ENCODE peak calls at places on chromosomes 1 and 21, in ten cellular contexts. W is GM04503; P is pulmonary artery endothelial cell; K is C1 segment of cervical spinal cord; U is CD4-positive, alpha-beta memory T cell; A is activated naive CD4-positive, alpha-beta T cell; S is adrenal gland; L is NCI-H2029 treated with DMSO at 0.1 percent for 48 hours; B is mesendoderm; Z is WTC11. I is an unnamed sample.
A peak's percentile ranks its signal among the peaks of the same experiment; 100 is the strongest.

GRCh38 chr1:6447818-6448748 is 17.9 kb downstream of the TNFRSF25 start:
- DNase-seq in L (peak; percentile 37), K (no peak), Z (peak; percentile 98), P (no peak), U (peak; percentile 80), W (no peak), B (peak; percentile 84), A (peak; percentile 33), S (no peak), I (peak; percentile 98)

GRCh38 chr21:42171091-42172053 is 47.6 kb upstream of the ABCG1 start:
- DNase-seq in U (no peak), K (peak; percentile 48), S (peak; percentile 74), W (no peak), Z (no peak), A (no peak), L (no peak), P (no peak), B (no peak), I (no peak)

GRCh38 chr21:45304161-45304830 is 16.6 kb upstream of the POFUT2 start:
- DNase-seq in K (no peak), B (no peak), U (no peak), W (no peak), A (no peak), S (no peak), L (no peak), P (no peak), Z (peak; percentile 7), I (no peak)

GRCh38 chr1:36006941-36007500 is 76.1 kb downstream of the AGO3 start:
- DNase-seq in P (no peak), Z (no peak), A (no peak), U (no peak), B (no peak), K (no peak), S (no peak), W (no peak), L (no peak), I (no peak)

GRCh38 chr21:45152265-45152746 is 77.9 kb downstream of the ADARB1 start:
- DNase-seq in K (peak; percentile 35), U (peak; percentile 69), Z (peak; percentile 46), P (no peak), L (no peak), S (peak; percentile 76), W (no peak), B (peak; percentile 71), A (peak; percentile 63), I (no peak)

GRCh38 chr1:77533660-77534295 is 148.7 kb downstream of the ZZZ3 start:
- DNase-seq in U (peak; percentile 60), B (peak; percentile 69), Z (peak; percentile 66), K (peak; percentile 68), L (peak; percentile 12), P (peak; percentile 24), S (peak; percentile 71), A (peak; percentile 49), W (no peak), I (peak; percentile 79)

GRCh38 chr21:28272272-28272992 is 720.2 kb downstream of the LTN1 start:
- DNase-seq in Z (no peak), L (no peak), W (no peak), S (no peak), U (no peak), A (no peak), K (no peak), B (no peak), P (no peak), I (no peak)

GRCh38 chr21:41204736-41205135 is 36.8 kb downstream of the BACE2 start:
- DNase-seq in P (no peak), A (no peak), B (no peak), U (no peak), S (no peak), W (no peak), Z (no peak), L (no peak), K (no peak), I (no peak)

GRCh38 chr1:219988818-219989217 is 57.5 kb downstream of the EPRS1 start:
- DNase-seq in U (no peak), P (no peak), W (no peak), B (no peak), A (no peak), K (no peak), L (no peak), S (no peak), Z (no peak), I (no peak)

GRCh38 chr1:86277909-86278308 is 118.2 kb downstream of the ODF2L start:
- DNase-seq in B (peak; percentile 7), S (no peak), K (no peak), Z (no peak), U (no peak), W (no peak), L (peak; percentile 40), A (no peak), P (no peak), I (no peak)

GRCh38 chr1:212827831-212828278 is 19.6 kb downstream of the SPATA45 start:
- DNase-seq in L (no peak), A (no peak), P (no peak), B (no peak), W (no peak), Z (no peak), S (no peak), U (no peak), K (no peak), I (no peak)

GRCh38 chr1:209546390-209547080 is 37.0 kb upstream of the CAMK1G start:
- DNase-seq in K (no peak), P (no peak), S (no peak), Z (no peak), W (no peak), L (no peak), B (no peak), U (no peak), A (no peak), I (no peak)

GRCh38 chr1:201011616-201012015 is 11.9 kb downstream of the KIF21B start:
- DNase-seq in Z (no peak), S (no peak), P (no peak), B (no peak), W (no peak), U (no peak), L (peak; percentile 71), A (no peak), K (no peak), I (peak; percentile 44)

GRCh38 chr1:3731543-3731942 is 20.7 kb upstream of the CCDC27 start:
- DNase-seq in P (no peak), U (no peak), Z (no peak), B (no peak), K (peak; percentile 27), A (no peak), S (no peak), L (no peak), W (no peak), I (no peak)

GRCh38 chr21:37927711-37928110 is 11.5 kb upstream of the KCNJ6 start:
- DNase-seq in S (no peak), L (no peak), Z (no peak), U (no peak), B (no peak), P (no peak), K (no peak), A (no peak), W (no peak), I (no peak)

GRCh38 chr1:86156571-86157455 is at the start of gene COL24A1:
- DNase-seq in Z (peak; percentile 78), K (no peak), P (no peak), L (peak; percentile 47), B (peak; percentile 87), U (no peak), W (no peak), S (peak; percentile 44), A (no peak), I (peak; percentile 84)

I was measured in NCI-H510A treated with DMSO at 0.1 percent for 48 hours.